ENCODE peak calls at places on chromosome 18, in four cellular contexts. Y is GM12891, S is K562, F is HL-60. T is an unnamed sample.

GRCh38 chr18:34224423-34225217 is at the start of gene NOL4:
- DNase-seq in F (no peak), S (no peak), Y (no peak), T (no peak)

GRCh38 chr18:74745658-74746403 is 148.2 kb downstream of the ZNF407 start:
- DNase-seq in F (no peak), Y (no peak), S (peak; percentile 24), T (no peak)

GRCh38 chr18:11119962-11120361 is 29.4 kb downstream of the PIEZO2 start:
- DNase-seq in S (no peak), F (no peak), Y (no peak), T (no peak)

GRCh38 chr18:61546598-61546997 is 213.4 kb downstream of the CDH20 start:
- DNase-seq in S (no peak), Y (no peak), F (no peak), T (no peak)

GRCh38 chr18:6170604-6171003 is 244.1 kb downstream of the L3MBTL4 start:
- DNase-seq in S (no peak), F (no peak), Y (no peak), T (no peak)

GRCh38 chr18:33424266-33424946 is 16.1 kb downstream of the CCDC178 start:
- DNase-seq in F (no peak), S (peak; percentile 23), Y (no peak), T (no peak)

GRCh38 chr18:36697905-36698304 is 130.9 kb downstream of the TPGS2 start:
- DNase-seq in S (no peak), F (no peak), Y (no peak), T (no peak)

GRCh38 chr18:24204904-24205303 is 66.0 kb downstream of the CABYR start:
- DNase-seq in F (no peak), S (no peak), Y (no peak), T (no peak)

GRCh38 chr18:77267957-77268356 is 18.3 kb downstream of the GALR1 start:
- DNase-seq in F (no peak), S (no peak), Y (no peak), T (no peak)

GRCh38 chr18:10497350-10497749 is 28.5 kb upstream of the NAPG start:
- DNase-seq in S (no peak), Y (no peak), F (no peak), T (no peak)

GRCh38 chr18:32351014-32351413 is 119.7 kb downstream of the GAREM1 start:
- DNase-seq in Y (no peak), F (no peak), S (no peak), T (no peak)

GRCh38 chr18:35005963-35006577 is 35.1 kb upstream of the MAPRE2 start:
- DNase-seq in Y (peak; percentile 25), S (peak; percentile 80), F (peak; percentile 20), T (no peak)

GRCh38 chr18:74689251-74689650 is 91.6 kb downstream of the ZNF407 start:
- DNase-seq in F (no peak), S (no peak), Y (no peak), T (no peak)

GRCh38 chr18:28030458-28030857 is 146.5 kb downstream of the CDH2 start:
- DNase-seq in F (no peak), Y (no peak), S (no peak), T (no peak)

GRCh38 chr18:76977681-76978234 is 154.8 kb downstream of the MBP start:
- DNase-seq in F (no peak), S (no peak), Y (no peak), T (no peak)

GRCh38 chr18:45954070-45954712 is 12.9 kb downstream of the EPG5 start:
- DNase-seq in F (no peak), S (no peak), Y (no peak), T (no peak)

GRCh38 chr18:293557-293956 is 25.7 kb upstream of the THOC1 start:
- DNase-seq in S (no peak), Y (no peak), F (no peak), T (no peak)

GRCh38 chr18:32442575-32442974 is 28.1 kb downstream of the GAREM1 start:
- DNase-seq in S (no peak), F (no peak), Y (no peak), T (no peak)

GRCh38 chr18:23629444-23629946 is 33.2 kb downstream of the ANKRD29 start:
- DNase-seq in S (no peak), Y (no peak), F (no peak), T (peak; percentile 45)

GRCh38 chr18:75280427-75281280 is 70.1 kb downstream of the TSHZ1 start:
- DNase-seq in F (no peak), Y (no peak), S (no peak), T (no peak)

GRCh38 chr18:66616523-66616983 is 12.7 kb upstream of the CDH19 start:
- DNase-seq in F (no peak), S (no peak), Y (no peak), T (no peak)

GRCh38 chr18:77135339-77136075 is 2.9 kb upstream of the MBP start:
- DNase-seq in S (no peak), Y (no peak), F (peak; percentile 21), T (no peak)

GRCh38 chr18:58578321-58578720 is 50.6 kb downstream of the ALPK2 start:
- DNase-seq in F (no peak), S (no peak), Y (no peak), T (no peak)

GRCh38 chr18:31303771-31304170 is 14.2 kb upstream of the DSG1 start:
- DNase-seq in Y (no peak), F (no peak), S (no peak), T (no peak)

GRCh38 chr18:60292186-60292585 is 80.4 kb downstream of the MC4R start:
- DNase-seq in Y (no peak), S (no peak), F (no peak), T (no peak)

GRCh38 chr18:36532815-36533214 is 235.3 kb downstream of the FHOD3 start:
- DNase-seq in F (no peak), S (no peak), Y (no peak), T (no peak)

GRCh38 chr18:70931942-70932814 is 643.3 kb downstream of the SOCS6 start:
- DNase-seq in F (no peak), Y (no peak), S (peak; percentile 3), T (no peak)

GRCh38 chr18:36366994-36367839 is 69.7 kb downstream of the FHOD3 start:
- DNase-seq in F (no peak), S (no peak), Y (no peak), T (peak; percentile 82)

GRCh38 chr18:31424383-31424988 is 23.1 kb upstream of the DSG3 start:
- DNase-seq in F (no peak), Y (no peak), S (peak; percentile 69), T (no peak)

DNA sequence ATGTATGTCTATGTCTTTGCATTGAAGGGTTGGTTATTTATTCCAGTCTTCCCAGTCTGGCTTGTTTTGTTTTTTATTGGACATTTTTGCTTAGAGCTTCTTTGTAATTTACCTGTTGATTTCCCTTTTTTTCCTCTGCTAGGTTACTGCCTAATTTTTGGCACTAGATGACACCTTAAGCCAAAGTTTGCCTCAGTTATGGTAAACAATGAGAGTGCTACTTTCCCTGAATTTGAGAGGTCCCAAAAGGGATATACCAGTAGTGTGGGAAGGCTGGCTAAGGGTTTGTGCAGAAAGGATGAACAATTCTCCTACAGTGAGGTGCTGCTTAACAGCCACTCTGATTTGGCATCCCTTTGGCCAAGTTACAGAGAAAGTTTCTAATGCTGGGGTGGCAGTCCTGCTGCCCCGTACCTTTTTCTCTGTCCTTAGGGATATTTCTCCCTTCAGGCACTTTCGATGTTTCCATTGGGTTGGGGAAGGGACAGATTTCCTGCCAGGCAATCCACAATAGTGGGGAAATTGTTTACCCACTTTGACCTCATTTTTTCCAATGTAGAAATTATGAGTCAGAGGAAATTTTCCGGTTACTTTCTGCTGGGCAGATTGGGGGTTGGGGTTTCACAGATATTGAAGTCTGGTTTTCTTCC is 354.9 kb downstream of the PTPRM start:
- DNase-seq in F (no peak), S (no peak), Y (no peak), T (no peak)
- TF ChIP-seq SPI1 in F (no peak), S (no peak), Y (no peak), T (no peak)

GRCh38 chr18:48374423-48375149 is 34.6 kb downstream of the ZBTB7C start:
- DNase-seq in Y (no peak), S (no peak), F (no peak), T (no peak)
- TF ChIP-seq SPI1 in Y (no peak), S (no peak), F (no peak), T (no peak)

DNA sequence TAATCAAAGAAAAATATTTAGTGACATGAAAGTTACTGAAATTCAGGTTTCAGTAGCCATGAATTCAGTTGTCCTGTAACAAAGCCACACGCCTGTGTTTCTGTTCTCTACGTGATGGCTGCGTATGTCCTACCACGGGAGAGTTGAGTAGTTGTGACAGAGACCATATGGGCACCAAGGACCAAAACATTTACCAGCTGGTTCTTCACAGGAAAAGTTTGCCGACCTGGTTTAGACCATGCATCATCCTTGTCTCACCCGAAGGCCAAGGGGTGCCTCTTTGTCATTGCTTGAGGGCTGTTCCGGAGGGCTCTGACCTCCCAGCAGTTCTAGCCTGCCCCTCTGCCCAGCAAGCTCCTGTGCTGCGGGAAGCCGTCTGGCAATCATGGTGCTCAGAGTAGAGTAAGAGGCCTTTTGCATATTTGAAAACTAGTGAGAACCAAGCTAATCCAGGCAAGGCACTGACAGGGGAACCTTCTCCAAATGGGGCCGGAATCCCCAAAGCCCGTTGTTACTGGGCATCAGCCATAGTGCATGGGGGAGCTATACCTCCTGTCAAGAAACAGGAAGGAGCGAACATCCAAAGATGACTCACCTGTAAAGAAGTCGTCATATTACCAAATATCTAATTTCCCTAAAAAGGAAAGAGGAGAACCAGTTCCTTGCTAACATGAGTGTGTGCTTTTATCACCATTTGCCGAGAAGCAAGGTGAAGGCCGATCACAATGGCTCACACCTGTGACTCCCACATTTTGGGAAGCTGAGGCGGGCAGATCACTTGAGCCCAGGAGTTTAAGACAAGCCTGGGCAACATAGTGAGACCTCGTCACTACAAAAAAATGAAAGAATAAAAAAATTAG is 92.6 kb upstream of the RAB12 start:
- DNase-seq in F (no peak), S (no peak), Y (no peak), T (no peak)
- TF ChIP-seq SPI1 in F (no peak), S (no peak), Y (no peak), T (no peak)

DNA sequence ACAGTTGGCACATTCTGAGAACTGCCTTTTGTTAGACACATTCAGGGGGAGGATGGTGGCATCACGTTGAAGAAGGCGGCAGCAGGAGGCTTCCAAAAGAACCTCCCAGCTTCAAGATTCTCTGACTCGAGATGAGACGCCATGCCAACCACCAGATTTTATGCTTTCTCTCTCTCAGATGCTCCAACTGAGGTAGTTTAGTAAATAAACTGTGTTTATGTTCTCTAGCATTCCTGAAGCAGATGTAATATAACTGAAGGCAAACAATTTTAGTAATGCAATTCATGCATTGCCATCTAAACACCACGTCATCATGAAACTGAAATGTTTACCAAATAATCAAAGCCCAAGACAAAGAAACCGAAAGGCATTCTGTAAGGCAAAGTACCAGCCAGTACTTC is 102.7 kb downstream of the BCL2 start:
- DNase-seq in S (no peak), F (no peak), Y (no peak), T (no peak)
- TF ChIP-seq SPI1 in S (no peak), F (no peak), Y (no peak), T (no peak)

T was measured in GM12878.